ENCODE peak calls at places on chromosomes 13 and 19, in four cellular contexts. One of them, this sample, is unnamed.

GRCh38 chr19:2167896-2168618 is 4.3 kb downstream of the DOT1L start:
- DNase-seq in body of pancreas: peak; percentile 81
- DNase-seq in T follicular helper cell: no peak
- DNase-seq in anterior cingulate cortex: peak; percentile 12
- DNase-seq in this sample: no peak

GRCh38 chr13:101289764-101290163 is 126.5 kb downstream of the NALCN start:
- DNase-seq in body of pancreas: peak; percentile 60
- DNase-seq in T follicular helper cell: no peak
- DNase-seq in anterior cingulate cortex: peak; percentile 57
- DNase-seq in this sample: no peak

GRCh38 chr13:35824395-35824794 is 306.8 kb downstream of the DCLK1 start:
- DNase-seq in body of pancreas: no peak
- DNase-seq in T follicular helper cell: no peak
- DNase-seq in anterior cingulate cortex: peak; percentile 17
- DNase-seq in this sample: no peak

GRCh38 chr13:40120781-40121180 is 465.3 kb downstream of the COG6 start:
- DNase-seq in body of pancreas: no peak
- DNase-seq in T follicular helper cell: no peak
- DNase-seq in anterior cingulate cortex: no peak
- DNase-seq in this sample: no peak

GRCh38 chr13:66915596-66916185 is 314.4 kb downstream of the PCDH9 start:
- DNase-seq in body of pancreas: no peak
- DNase-seq in T follicular helper cell: no peak
- DNase-seq in anterior cingulate cortex: no peak
- DNase-seq in this sample: no peak

GRCh38 chr13:40963927-40964326 is 55.2 kb downstream of the ELF1 start:
- DNase-seq in body of pancreas: no peak
- DNase-seq in T follicular helper cell: no peak
- DNase-seq in anterior cingulate cortex: no peak
- DNase-seq in this sample: no peak

GRCh38 chr19:56403261-56403660 is 871 bp upstream of the ZNF583 start:
- DNase-seq in body of pancreas: no peak
- DNase-seq in T follicular helper cell: no peak
- DNase-seq in anterior cingulate cortex: no peak
- DNase-seq in this sample: no peak

GRCh38 chr13:79448413-79448812 is 32.5 kb upstream of the NDFIP2 start:
- DNase-seq in body of pancreas: no peak
- DNase-seq in T follicular helper cell: no peak
- DNase-seq in anterior cingulate cortex: no peak
- DNase-seq in this sample: no peak

GRCh38 chr13:98280176-98280510 is 103.1 kb upstream of the RNF113B start:
- DNase-seq in body of pancreas: no peak
- DNase-seq in T follicular helper cell: no peak
- DNase-seq in anterior cingulate cortex: no peak
- DNase-seq in this sample: no peak

GRCh38 chr19:5503598-5503997 is 48.4 kb downstream of the ZNRF4 start:
- DNase-seq in body of pancreas: no peak
- DNase-seq in T follicular helper cell: no peak
- DNase-seq in anterior cingulate cortex: no peak
- DNase-seq in this sample: no peak

GRCh38 chr19:38151242-38151641 is 72.8 kb downstream of the DPF1 start:
- DNase-seq in body of pancreas: no peak
- DNase-seq in T follicular helper cell: no peak
- DNase-seq in anterior cingulate cortex: no peak
- DNase-seq in this sample: no peak

GRCh38 chr19:5621945-5622464 is 571 bp downstream of the SAFB2 start:
- DNase-seq in body of pancreas: peak; percentile 19
- DNase-seq in T follicular helper cell: no peak
- DNase-seq in anterior cingulate cortex: no peak
- DNase-seq in this sample: no peak

GRCh38 chr13:99980201-99981114 is 1.1 kb upstream of the ZIC2 start:
- DNase-seq in body of pancreas: peak; percentile 73
- DNase-seq in T follicular helper cell: peak; percentile 49
- DNase-seq in anterior cingulate cortex: peak; percentile 17
- DNase-seq in this sample: peak; percentile 84

GRCh38 chr19:7739801-7740659 is 7.3 kb downstream of the CD209 start:
- DNase-seq in body of pancreas: no peak
- DNase-seq in T follicular helper cell: no peak
- DNase-seq in anterior cingulate cortex: no peak
- DNase-seq in this sample: no peak

GRCh38 chr19:40609561-40610395 is 8.6 kb downstream of the LTBP4 start:
- DNase-seq in body of pancreas: peak; percentile 96
- DNase-seq in T follicular helper cell: peak; percentile 72
- DNase-seq in anterior cingulate cortex: peak; percentile 56
- DNase-seq in this sample: peak; percentile 86

GRCh38 chr19:40567750-40568494 is 8.8 kb upstream of the SHKBP1 start:
- DNase-seq in body of pancreas: no peak
- DNase-seq in T follicular helper cell: no peak
- DNase-seq in anterior cingulate cortex: no peak
- DNase-seq in this sample: no peak

GRCh38 chr19:39406656-39407393 is at the start of gene ZFP36:
- DNase-seq in body of pancreas: peak; percentile 92
- DNase-seq in T follicular helper cell: peak; percentile 85
- DNase-seq in anterior cingulate cortex: peak; percentile 60
- DNase-seq in this sample: peak; percentile 82

GRCh38 chr13:109314101-109314500 is 472.3 kb downstream of the IRS2 start:
- DNase-seq in body of pancreas: peak; percentile 13
- DNase-seq in T follicular helper cell: no peak
- DNase-seq in anterior cingulate cortex: no peak
- DNase-seq in this sample: no peak

GRCh38 chr19:34493038-34493648 is 11.6 kb downstream of the WTIP start:
- DNase-seq in body of pancreas: no peak
- DNase-seq in T follicular helper cell: no peak
- DNase-seq in anterior cingulate cortex: no peak
- DNase-seq in this sample: no peak

GRCh38 chr19:4357095-4357797 is 13.9 kb downstream of the MPND start:
- DNase-seq in body of pancreas: no peak
- DNase-seq in T follicular helper cell: no peak
- DNase-seq in anterior cingulate cortex: no peak
- DNase-seq in this sample: no peak

GRCh38 chr13:64849174-64849573 is 2381.0 kb downstream of the PCDH9 start:
- DNase-seq in body of pancreas: no peak
- DNase-seq in T follicular helper cell: no peak
- DNase-seq in anterior cingulate cortex: no peak
- DNase-seq in this sample: no peak

GRCh38 chr13:101230271-101230890 is 185.9 kb downstream of the NALCN start:
- DNase-seq in body of pancreas: no peak
- DNase-seq in T follicular helper cell: no peak
- DNase-seq in anterior cingulate cortex: no peak
- DNase-seq in this sample: no peak

GRCh38 chr13:101919541-101920306 is 467.2 kb downstream of the ITGBL1 start:
- DNase-seq in body of pancreas: no peak
- DNase-seq in T follicular helper cell: no peak
- DNase-seq in anterior cingulate cortex: no peak
- DNase-seq in this sample: no peak

GRCh38 chr13:30119476-30119875 is 187.9 kb downstream of the KATNAL1 start:
- DNase-seq in body of pancreas: no peak
- DNase-seq in T follicular helper cell: no peak
- DNase-seq in anterior cingulate cortex: no peak
- DNase-seq in this sample: no peak

GRCh38 chr13:98443329-98443728 is 133.6 kb downstream of the STK24 start:
- DNase-seq in body of pancreas: no peak
- DNase-seq in T follicular helper cell: no peak
- DNase-seq in anterior cingulate cortex: no peak
- DNase-seq in this sample: no peak

GRCh38 chr19:12785431-12786011 is 5.8 kb upstream of the JUNB start:
- DNase-seq in body of pancreas: peak; percentile 65
- DNase-seq in T follicular helper cell: no peak
- DNase-seq in anterior cingulate cortex: no peak
- DNase-seq in this sample: no peak

This sample was measured in frontal cortex.